ENCODE peak calls at places on chromosomes 2 and 18, in seven cellular contexts. Q is stomach, A is tibial nerve, Z is tibial artery, T is lower lobe of right lung, R is upper lobe of left lung, L is cardiac muscle cell. S is an unnamed sample.
A peak's percentile ranks its signal among the peaks of the same experiment; 100 is the strongest.

GRCh38 chr2:174048238-174048637 is 83.1 kb upstream of the SP3 start:
- DNase-seq in Q (no peak), A (no peak), Z (no peak), T (no peak), R (peak; percentile 75), L (no peak), S (no peak)

GRCh38 chr2:232955856-232956255 is 57.2 kb downstream of the NGEF start:
- DNase-seq in Q (no peak), A (no peak), Z (no peak), T (no peak), R (no peak), L (no peak), S (no peak)

GRCh38 chr2:290090-290722 is 2.3 kb upstream of the ALKAL2 start:
- DNase-seq in Q (peak; percentile 79), A (peak; percentile 44), Z (peak; percentile 87), T (peak; percentile 75), R (peak; percentile 93), L (peak; percentile 79), S (no peak)

GRCh38 chr2:18046558-18046957 is 168.1 kb downstream of the KCNS3 start:
- DNase-seq in Q (no peak), A (no peak), Z (no peak), T (no peak), R (no peak), L (no peak), S (no peak)

GRCh38 chr18:525066-525797 is 24.7 kb upstream of the COLEC12 start:
- DNase-seq in Q (no peak), A (no peak), Z (no peak), T (no peak), R (no peak), L (no peak), S (no peak)

GRCh38 chr2:166727105-166727504 is 161.2 kb upstream of the XIRP2 start:
- DNase-seq in Q (no peak), A (no peak), Z (no peak), T (no peak), R (no peak), L (no peak), S (no peak)

GRCh38 chr2:180905002-180905401 is 75.4 kb upstream of the UBE2E3 start:
- DNase-seq in Q (no peak), A (no peak), Z (no peak), T (no peak), R (no peak), L (no peak), S (no peak)

GRCh38 chr18:73563345-73563744 is 584.3 kb downstream of the FBXO15 start:
- DNase-seq in Q (no peak), A (no peak), Z (no peak), T (no peak), R (no peak), L (no peak), S (no peak)

GRCh38 chr2:133841905-133842304 is 273.6 kb upstream of the NCKAP5 start:
- DNase-seq in Q (no peak), A (no peak), Z (no peak), T (no peak), R (no peak), L (no peak), S (no peak)

GRCh38 chr2:150528861-150529801 is 41.7 kb upstream of the RND3 start:
- DNase-seq in Q (no peak), A (no peak), Z (no peak), T (no peak), R (no peak), L (no peak), S (no peak)

GRCh38 chr18:685438-685837 is 27.0 kb downstream of the ENOSF1 start:
- DNase-seq in Q (no peak), A (no peak), Z (no peak), T (no peak), R (no peak), L (no peak), S (no peak)

GRCh38 chr2:168096158-168096557 is 151.2 kb downstream of the STK39 start:
- DNase-seq in Q (no peak), A (no peak), Z (no peak), T (no peak), R (no peak), L (no peak), S (no peak)

GRCh38 chr18:10052871-10053270 is 139.1 kb downstream of the VAPA start:
- DNase-seq in Q (no peak), A (no peak), Z (peak; percentile 48), T (no peak), R (no peak), L (no peak), S (no peak)

GRCh38 chr2:237895544-237896506 is 36.4 kb downstream of the RAMP1 start:
- DNase-seq in Q (no peak), A (no peak), Z (peak; percentile 94), T (peak; percentile 42), R (peak; percentile 64), L (no peak), S (no peak)

GRCh38 chr2:124804014-124804940 is 779.2 kb downstream of the CNTNAP5 start:
- DNase-seq in Q (no peak), A (no peak), Z (no peak), T (no peak), R (no peak), L (peak; percentile 73), S (peak; percentile 74)

GRCh38 chr2:18662689-18663088 is 73.3 kb upstream of the NT5C1B start:
- DNase-seq in Q (no peak), A (no peak), Z (no peak), T (no peak), R (no peak), L (no peak), S (no peak)

GRCh38 chr2:84854835-84855234 is 26.0 kb downstream of the TRABD2A start:
- DNase-seq in Q (no peak), A (no peak), Z (no peak), T (no peak), R (no peak), L (no peak), S (no peak)

GRCh38 chr18:36427369-36427768 is 129.9 kb downstream of the FHOD3 start:
- DNase-seq in Q (no peak), A (no peak), Z (no peak), T (no peak), R (no peak), L (no peak), S (no peak)

GRCh38 chr18:48084858-48085257 is 154.4 kb upstream of the SMAD2 start:
- DNase-seq in Q (no peak), A (no peak), Z (no peak), T (no peak), R (no peak), L (no peak), S (peak; percentile 58)

GRCh38 chr2:37775908-37776250 is 104.4 kb upstream of the CDC42EP3 start:
- DNase-seq in Q (no peak), A (no peak), Z (no peak), T (no peak), R (no peak), L (no peak), S (no peak)

GRCh38 chr2:96138146-96139145 is at the start of gene ASTL:
- DNase-seq in Q (peak; percentile 77), A (no peak), Z (no peak), T (peak; percentile 78), R (peak; percentile 81), L (peak; percentile 75), S (peak; percentile 91)

GRCh38 chr2:110747522-110748488 is 15.4 kb downstream of the ACOXL start:
- DNase-seq in Q (no peak), A (no peak), Z (no peak), T (no peak), R (no peak), L (no peak), S (no peak)
- H3K4me3 ChIP-seq in Q (no peak overlapping the region), A (no peak overlapping the region), Z (no peak overlapping the region), T (no peak overlapping the region), R (no peak overlapping the region), L (no peak overlapping the region), S (no peak overlapping the region)

GRCh38 chr2:98771264-98771663 is 40.3 kb upstream of the MGAT4A start:
- DNase-seq in Q (no peak), A (no peak), Z (no peak), T (no peak), R (no peak), L (no peak), S (no peak)

GRCh38 chr2:98773907-98774306 is 43.0 kb upstream of the MGAT4A start:
- DNase-seq in Q (no peak), A (no peak), Z (no peak), T (no peak), R (no peak), L (no peak), S (no peak)

GRCh38 chr2:98772531-98772930 is 41.6 kb upstream of the MGAT4A start:
- DNase-seq in Q (no peak), A (no peak), Z (no peak), T (no peak), R (no peak), L (no peak), S (no peak)

GRCh38 chr2:98773169-98773568 is 42.2 kb upstream of the MGAT4A start:
- DNase-seq in Q (no peak), A (no peak), Z (no peak), T (no peak), R (peak; percentile 51), L (no peak), S (no peak)

GRCh38 chr2:98771771-98772521 is 41.0 kb upstream of the MGAT4A start:
- DNase-seq in Q (no peak), A (no peak), Z (no peak), T (no peak), R (no peak), L (no peak), S (no peak)
- H3K4me3 ChIP-seq in Q (no peak overlapping the region), A (no peak overlapping the region), Z (no peak overlapping the region), T (peak overlapping the region; percentile 25), R (no peak overlapping the region), L (no peak overlapping the region), S (no peak overlapping the region)

GRCh38 chr2:219388127-219388844 is 574 bp upstream of the DNPEP start:
- DNase-seq in Q (peak; percentile 99), A (peak; percentile 95), Z (peak; percentile 99), T (peak; percentile 99), R (peak; percentile 100), L (peak; percentile 98), S (peak; percentile 98)
- H3K4me3 ChIP-seq in Q (peak overlapping the region; percentile 88), A (peak overlapping the region; percentile 85), Z (peak overlapping the region; percentile 67), T (peak overlapping the region; percentile 89), R (peak overlapping the region; percentile 97), L (peak overlapping the region; percentile 20), S (no peak overlapping the region)

GRCh38 chr2:217838409-217838831 is 164.4 kb downstream of the TNS1 start:
- DNase-seq in Q (no peak), A (no peak), Z (no peak), T (no peak), R (no peak), L (no peak), S (no peak)

GRCh38 chr2:217837530-217837929 is 165.3 kb downstream of the TNS1 start:
- DNase-seq in Q (no peak), A (no peak), Z (no peak), T (no peak), R (no peak), L (no peak), S (peak; percentile 10)

GRCh38 chr2:217839073-217839749 is 163.6 kb downstream of the TNS1 start:
- DNase-seq in Q (no peak), A (no peak), Z (no peak), T (no peak), R (no peak), L (no peak), S (no peak)

GRCh38 chr2:217840522-217840921 is 162.3 kb downstream of the TNS1 start:
- DNase-seq in Q (no peak), A (no peak), Z (no peak), T (no peak), R (peak; percentile 45), L (no peak), S (no peak)

DNA sequence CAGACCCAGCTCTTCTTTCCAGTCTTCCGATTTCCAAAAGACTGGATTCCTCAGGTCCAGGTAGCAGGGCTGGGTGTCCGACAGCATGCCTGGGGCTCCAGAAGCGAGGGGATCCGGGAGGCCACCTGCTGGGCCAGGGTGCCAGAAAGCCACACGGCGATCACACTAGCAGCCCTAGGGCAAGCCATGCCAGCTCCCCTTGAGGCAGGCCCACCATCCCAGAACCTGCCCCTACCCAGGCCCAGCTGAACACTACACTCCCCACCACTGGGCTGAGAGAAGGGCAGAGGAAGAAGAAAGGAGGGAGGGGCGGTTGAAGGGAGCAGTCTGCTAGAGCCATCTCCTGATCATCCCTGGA is 163.1 kb downstream of the TNS1 start:
- DNase-seq in Q (no peak), A (no peak), Z (no peak), T (no peak), R (peak; percentile 54), L (no peak), S (no peak)
- H3K4me3 ChIP-seq in Q (no peak overlapping the region), A (no peak overlapping the region), Z (no peak overlapping the region), T (no peak overlapping the region), R (no peak overlapping the region), L (no peak overlapping the region), S (no peak overlapping the region)

S was measured in mucosa of descending colon.